ENCODE peak calls at places on chromosomes 4 and X, in four cellular contexts. H is stimulated activated CD8-positive, alpha-beta memory T cell treated with anti-CD3 and anti-CD28 coated beads, Interleukin-2, amount 100 ng/mL, for 48 hours; T is uterus; V is cardiac fibroblast. U is an unnamed sample.
A peak's percentile ranks its signal among the peaks of the same experiment; 100 is the strongest.

GRCh38 chrX:108070891-108071290 is 20.5 kb downstream of the PSMD10 start:
- DNase-seq in T (no peak), H (no peak), V (peak; percentile 56), U (no peak)

GRCh38 chrX:13956998-13957397 is 72.7 kb downstream of the GEMIN8 start:
- DNase-seq in V (no peak), T (no peak), H (no peak), U (no peak)

GRCh38 chr4:107736924-107737448 is 17.0 kb upstream of the PAPSS1 start:
- DNase-seq in V (peak; percentile 65), H (no peak), T (no peak), U (no peak)

GRCh38 chr4:13322681-13323101 is 161.4 kb downstream of the RAB28 start:
- DNase-seq in T (no peak), V (peak; percentile 85), H (no peak), U (no peak)

GRCh38 chr4:140533951-140534480 is 10.0 kb downstream of the ELMOD2 start:
- DNase-seq in H (no peak), T (no peak), V (peak; percentile 88), U (no peak)

GRCh38 chrX:50471390-50471789 is 765 bp upstream of the DGKK start:
- DNase-seq in T (no peak), V (no peak), H (no peak), U (no peak)

GRCh38 chr4:5976431-5976830 is 41.8 kb downstream of the C4orf50 start:
- DNase-seq in V (no peak), H (no peak), T (no peak), U (no peak)

GRCh38 chr4:40261246-40262078 is 64.6 kb downstream of the RHOH start:
- DNase-seq in H (no peak), V (no peak), T (no peak), U (no peak)

GRCh38 chr4:128606173-128606572 is 203.3 kb upstream of the JADE1 start:
- DNase-seq in T (no peak), H (no peak), V (peak; percentile 74), U (no peak)

GRCh38 chrX:29071525-29071924 is 484.3 kb downstream of the IL1RAPL1 start:
- DNase-seq in V (peak; percentile 1), H (no peak), T (no peak), U (no peak)

GRCh38 chrX:9576059-9576458 is 111.2 kb downstream of the TBL1X start:
- DNase-seq in H (no peak), T (no peak), V (no peak), U (no peak)

GRCh38 chrX:64205441-64205734 is at the start of gene AMER1:
- DNase-seq in T (no peak), V (no peak), H (no peak), U (peak; percentile 4)

GRCh38 chr4:2101346-2102044 is 42.4 kb downstream of the NAT8L start:
- DNase-seq in T (no peak), H (no peak), V (peak; percentile 16), U (no peak)

GRCh38 chr4:154076921-154077320 is 288.0 kb upstream of the SFRP2 start:
- DNase-seq in T (no peak), V (peak; percentile 72), H (no peak), U (no peak)

GRCh38 chr4:51963871-51964513 is 56.2 kb downstream of the LRRC66 start:
- DNase-seq in T (no peak), H (no peak), V (no peak), U (peak; percentile 5)

GRCh38 chr4:147689062-147689461 is 5.1 kb upstream of the PRMT9 start:
- DNase-seq in V (no peak), T (no peak), H (no peak), U (no peak)

GRCh38 chrX:97074400-97074799 is 190.7 kb downstream of the RPA4 start:
- DNase-seq in V (peak; percentile 31), T (no peak), H (no peak), U (no peak)

GRCh38 chrX:40945366-40945713 is 139.9 kb upstream of the USP9X start:
- DNase-seq in V (peak; percentile 78), T (peak; percentile 62), H (no peak), U (peak; percentile 54)

GRCh38 chr4:163111588-163111987 is 55.1 kb downstream of the NAF1 start:
- DNase-seq in V (peak; percentile 27), T (no peak), H (no peak), U (no peak)

GRCh38 chrX:140933056-140933455 is 69.3 kb upstream of the SPANXB1 start:
- DNase-seq in H (no peak), V (no peak), T (no peak), U (no peak)

GRCh38 chr4:149145803-149146202 is 669.8 kb downstream of the IQCM start:
- DNase-seq in T (no peak), H (no peak), V (peak; percentile 47), U (no peak)

GRCh38 chr4:175385797-175386196 is 426.3 kb downstream of the GPM6A start:
- DNase-seq in H (no peak), V (peak; percentile 16), T (no peak), U (no peak)

GRCh38 chr4:132859929-132860328 is 289.2 kb upstream of the PCDH10 start:
- DNase-seq in H (no peak), T (no peak), V (no peak), U (no peak)

GRCh38 chr4:6177587-6178197 is 22.7 kb downstream of the JAKMIP1 start:
- DNase-seq in T (no peak), V (no peak), H (peak; percentile 43), U (no peak)

GRCh38 chr4:158812543-158812942 is 43.7 kb downstream of the FNIP2 start:
- DNase-seq in T (no peak), H (no peak), V (no peak), U (no peak)

GRCh38 chrX:107542500-107542899 is 85.8 kb upstream of the PRPS1 start:
- DNase-seq in T (no peak), V (peak; percentile 21), H (no peak), U (no peak)

GRCh38 chr4:104868942-104869341 is 277.7 kb upstream of the TET2 start:
- DNase-seq in H (no peak), T (no peak), V (no peak), U (no peak)

GRCh38 chr4:183100827-183101226 is 1.8 kb downstream of the WWC2 start:
- DNase-seq in T (no peak), V (no peak), H (no peak), U (no peak)

GRCh38 chr4:3655485-3656429 is 110.4 kb upstream of the ADRA2C start:
- DNase-seq in H (no peak), T (peak; percentile 80), V (no peak), U (no peak)

GRCh38 chr4:25667931-25668557 is 12.4 kb downstream of the SLC34A2 start:
- DNase-seq in V (no peak), T (no peak), H (no peak), U (no peak)

GRCh38 chr4:1010522-1011021 is 854 bp upstream of the FGFRL1 start:
- DNase-seq in T (peak; percentile 73), H (peak; percentile 69), V (peak; percentile 91), U (peak; percentile 67)

GRCh38 chr4:167622481-167623240 is 388.4 kb upstream of the SPOCK3 start:
- DNase-seq in V (peak; percentile 73), T (no peak), H (peak; percentile 15), U (no peak)

GRCh38 chrX:19810370-19810769 is 77.0 kb downstream of the SH3KBP1 start:
- DNase-seq in V (no peak), T (no peak), H (no peak), U (no peak)

GRCh38 chr4:41853973-41854372 is 81.3 kb upstream of the TMEM33 start:
- DNase-seq in H (no peak), V (no peak), T (no peak), U (no peak)

GRCh38 chr4:139919513-139919912 is 234.5 kb downstream of the MAML3 start:
- DNase-seq in V (peak; percentile 77), T (no peak), H (no peak), U (no peak)

GRCh38 chrX:85963736-85964135 is 83.6 kb downstream of the CHM start:
- DNase-seq in H (no peak), T (no peak), V (peak; percentile 74), U (no peak)

GRCh38 chrX:31136144-31136572 is 64.3 kb upstream of the FTHL17 start:
- DNase-seq in V (no peak), H (no peak), T (no peak), U (no peak)

GRCh38 chr4:70559216-70559830 is 32.7 kb upstream of the AMBN start:
- DNase-seq in T (peak; percentile 18), V (peak; percentile 71), H (peak; percentile 7), U (peak; percentile 67)

GRCh38 chr4:102789317-102789717 is 28.5 kb upstream of the MANBA start:
- DNase-seq in H (no peak), T (no peak), V (peak; percentile 87), U (no peak)